ENCODE peak calls at places on chromosome 10, in eight cellular contexts. X is adrenal gland, B is Daoy, F is cerebellum, M is posterior vena cava, P is sciatic nerve, O is psoas muscle, K is SK-MEL-5. C is an unnamed sample.

GRCh38 chr10:103739039-103739764 is 116.2 kb downstream of the SH3PXD2A start:
- DNase-seq in B (peak), X (no peak), K (no peak), M (no peak), F (no peak), O (peak), P (no peak), C (no peak)

GRCh38 chr10:79142522-79143309 is 74.0 kb downstream of the ZMIZ1 start:
- DNase-seq in P (no peak), K (no peak), F (no peak), X (no peak), M (no peak), O (peak), B (no peak), C (no peak)

GRCh38 chr10:103575416-103576075 is 82.0 kb downstream of the NEURL1 start:
- DNase-seq in B (no peak), P (no peak), F (no peak), M (no peak), X (no peak), O (peak), K (no peak), C (no peak)

GRCh38 chr10:68301790-68302502 is 29.9 kb upstream of the HNRNPH3 start:
- DNase-seq in F (peak), K (peak), O (no peak), P (no peak), M (no peak), X (no peak), B (peak), C (no peak)

GRCh38 chr10:47247190-47248059 is 52.6 kb upstream of the GDF10 start:
- DNase-seq in F (no peak), B (no peak), O (no peak), X (no peak), M (no peak), K (no peak), P (no peak), C (no peak)

GRCh38 chr10:11286261-11286989 is 268.8 kb downstream of the CELF2 start:
- DNase-seq in X (no peak), B (no peak), O (no peak), K (no peak), M (no peak), P (no peak), F (no peak), C (no peak)

GRCh38 chr10:91551856-91552255 is 81.0 kb downstream of the PPP1R3C start:
- DNase-seq in O (no peak), X (peak), M (no peak), F (peak), P (peak), K (peak), B (peak), C (no peak)

GRCh38 chr10:48606530-48607355 is 1.9 kb upstream of the ARHGAP22 start:
- DNase-seq in X (peak), F (no peak), B (peak), P (no peak), O (peak), M (no peak), K (no peak), C (no peak)

GRCh38 chr10:122292376-122292775 is 21.3 kb downstream of the BTBD16 start:
- DNase-seq in X (no peak), K (no peak), B (no peak), O (no peak), M (no peak), F (no peak), P (no peak), C (no peak)

GRCh38 chr10:61486738-61487396 is 33.7 kb upstream of the TMEM26 start:
- DNase-seq in K (no peak), P (no peak), M (no peak), F (no peak), O (no peak), B (no peak), X (no peak), C (no peak)

GRCh38 chr10:1292611-1293021 is 236.4 kb downstream of the WDR37 start:
- DNase-seq in X (no peak), O (no peak), P (no peak), K (no peak), B (peak), F (no peak), M (peak), C (no peak)

GRCh38 chr10:871951-872403 is 59.5 kb downstream of the LARP4B start:
- DNase-seq in X (no peak), M (no peak), P (no peak), F (peak), K (no peak), B (no peak), O (no peak), C (no peak)